ENCODE peak calls at places on chromosomes 5 and 9, in five cellular contexts. X is neuronal stem cell, Y is IMR-90, M is H1, L is H9. O is an unnamed sample.

GRCh38 chr5:147902606-147903115 is 3.7 kb downstream of the C5orf46 start:
- DNase-seq in X (no peak), Y (peak), M (no peak), L (no peak), O (no peak)

GRCh38 chr5:84618262-84618661 is 233.6 kb upstream of the EDIL3 start:
- DNase-seq in X (no peak), Y (no peak), M (no peak), L (no peak), O (no peak)

GRCh38 chr5:114565871-114566270 is 204.0 kb downstream of the KCNN2 start:
- DNase-seq in X (no peak), Y (no peak), M (no peak), L (no peak), O (no peak)

GRCh38 chr9:131289301-131290038 is at the start of gene PLPP7:
- DNase-seq in X (no peak), Y (peak), M (peak), L (peak), O (peak)

GRCh38 chr9:88535932-88536324 is 950 bp downstream of the NXNL2 start:
- DNase-seq in X (no peak), Y (peak), M (no peak), L (no peak), O (peak)

GRCh38 chr9:34659592-34660253 is 2.7 kb downstream of the CCL27 start:
- DNase-seq in X (no peak), Y (peak), M (no peak), L (no peak), O (peak)

GRCh38 chr5:115237066-115237465 is 25.6 kb downstream of the PGGT1B start:
- DNase-seq in X (no peak), Y (no peak), M (no peak), L (no peak), O (no peak)

GRCh38 chr5:67998709-67999251 is 216.8 kb upstream of the PIK3R1 start:
- DNase-seq in X (no peak), Y (peak), M (no peak), L (peak), O (peak)

GRCh38 chr9:27379311-27380236 is 82.6 kb upstream of the EQTN start:
- DNase-seq in X (no peak), Y (no peak), M (no peak), L (no peak), O (no peak)

GRCh38 chr5:41695920-41696582 is 174.2 kb downstream of the OXCT1 start:
- DNase-seq in X (no peak), Y (no peak), M (no peak), L (peak), O (peak)
- H2AFZ ChIP-seq in X (peak), Y (no peak), M (peak), L (no peak), O (no peak)

GRCh38 chr9:134545213-134546211 is 96.1 kb upstream of the COL5A1 start:
- DNase-seq in X (no peak), Y (peak), M (no peak), L (no peak), O (peak)
- H3K18ac ChIP-seq in X (peak), Y (no peak), M (no peak), L (no peak), O (peak)

DNA sequence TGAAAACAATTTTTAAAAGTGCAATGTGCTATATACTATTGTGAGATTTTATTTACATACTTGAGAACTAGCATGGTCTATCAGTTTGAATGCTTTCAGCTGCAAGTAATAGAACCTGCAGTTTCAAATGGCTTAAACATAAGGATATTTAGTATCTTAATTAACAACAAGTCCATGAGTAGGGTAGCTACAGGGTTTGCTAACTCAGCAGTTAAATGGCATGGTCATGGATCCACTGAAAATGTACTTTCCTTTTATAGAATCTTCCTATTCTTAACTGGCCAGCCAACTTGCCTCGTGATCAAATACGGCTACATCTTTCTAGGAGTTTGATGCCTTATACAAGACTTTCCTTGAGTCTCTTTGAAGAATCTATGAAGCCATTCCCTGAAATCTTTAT is 452.8 kb upstream of the SEMA6A start:
- DNase-seq in X (no peak), Y (no peak), M (no peak), L (no peak), O (no peak)
- H2AFZ ChIP-seq in X (no peak), Y (no peak), M (no peak), L (no peak), O (no peak)

GRCh38 chr5:28512648-28513047 is 1474.3 kb upstream of the CDH9 start:
- DNase-seq in X (no peak), Y (no peak), M (no peak), L (no peak), O (no peak)
- H3K18ac ChIP-seq in X (no peak), Y (no peak), M (no peak), L (no peak), O (no peak)

DNA sequence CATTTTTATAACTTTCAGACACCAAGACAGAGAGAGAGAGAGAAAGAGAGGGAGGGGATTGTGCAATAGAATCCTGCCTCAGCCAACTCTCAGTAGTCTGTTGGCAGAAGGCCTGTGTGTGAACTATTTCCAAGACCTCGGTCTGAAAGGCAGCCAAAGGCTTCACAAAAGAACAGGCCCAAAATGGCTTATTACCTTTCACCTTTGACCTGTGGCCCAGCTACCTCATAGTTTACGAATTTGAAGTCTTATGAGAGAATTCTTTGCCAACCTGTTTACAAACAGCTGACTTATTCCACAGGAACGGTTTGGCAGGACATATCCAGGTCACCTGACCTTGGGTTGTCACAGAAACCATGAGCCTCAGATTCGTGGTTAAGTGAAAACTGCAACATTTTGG is 48.6 kb downstream of the NR2F1-AS1 start:
- DNase-seq in X (no peak), Y (peak), M (no peak), L (no peak), O (peak)
- H2AFZ ChIP-seq in X (no peak), Y (no peak), M (peak), L (no peak), O (no peak)

GRCh38 chr5:14228219-14228618 is 85.1 kb downstream of the TRIO start:
- DNase-seq in X (no peak), Y (no peak), M (no peak), L (no peak), O (no peak)
- H3K18ac ChIP-seq in X (no peak), Y (no peak), M (no peak), L (no peak), O (peak)

O was measured in mesenchymal stem cell.